ENCODE peak calls at places on chromosome 20, in nine cellular contexts. One of them, this sample, is unnamed.
A peak's percentile ranks its signal among the peaks of the same experiment; 100 is the strongest.

GRCh38 chr20:17495826-17496225 is 35.4 kb downstream of the BFSP1 start:
- DNase-seq in left ventricle myocardium inferior: no peak
- DNase-seq in astrocyte of the spinal cord: no peak
- DNase-seq in AML-193: no peak
- DNase-seq in activated CD8-positive, alpha-beta memory T cell treated with anti-CD3 and anti-CD28 coated beads, Interleukin-2, amount 50 U/mL, for 48 hours: peak; percentile 20
- DNase-seq in stimulated activated CD4-positive, alpha-beta T cell treated with anti-CD3 and anti-CD28 coated beads, Interleukin-1b, Interleukin-23, amount 100 ng/mL, for 4 hours: no peak
- DNase-seq in mesothelial cell of epicardium: no peak
- DNase-seq in fibroblast of the aortic adventitia: no peak
- DNase-seq in hypothalamus: no peak
- DNase-seq in this sample: no peak

GRCh38 chr20:34579936-34580587 is 21.5 kb downstream of the MAP1LC3A start:
- DNase-seq in left ventricle myocardium inferior: no peak
- DNase-seq in activated CD8-positive, alpha-beta memory T cell treated with anti-CD3 and anti-CD28 coated beads, Interleukin-2, amount 50 U/mL, for 48 hours: no peak
- DNase-seq in fibroblast of the aortic adventitia: no peak
- DNase-seq in mesothelial cell of epicardium: no peak
- DNase-seq in stimulated activated CD4-positive, alpha-beta T cell treated with anti-CD3 and anti-CD28 coated beads, Interleukin-1b, Interleukin-23, amount 100 ng/mL, for 4 hours: no peak
- DNase-seq in hypothalamus: no peak
- DNase-seq in AML-193: no peak
- DNase-seq in astrocyte of the spinal cord: peak; percentile 12
- DNase-seq in this sample: no peak

GRCh38 chr20:19832875-19833274 is 74.8 kb downstream of the RIN2 start:
- DNase-seq in mesothelial cell of epicardium: no peak
- DNase-seq in fibroblast of the aortic adventitia: no peak
- DNase-seq in activated CD8-positive, alpha-beta memory T cell treated with anti-CD3 and anti-CD28 coated beads, Interleukin-2, amount 50 U/mL, for 48 hours: no peak
- DNase-seq in AML-193: no peak
- DNase-seq in astrocyte of the spinal cord: no peak
- DNase-seq in hypothalamus: no peak
- DNase-seq in left ventricle myocardium inferior: no peak
- DNase-seq in stimulated activated CD4-positive, alpha-beta T cell treated with anti-CD3 and anti-CD28 coated beads, Interleukin-1b, Interleukin-23, amount 100 ng/mL, for 4 hours: no peak
- DNase-seq in this sample: no peak

GRCh38 chr20:51763965-51764602 is 4.1 kb downstream of the ATP9A start:
- DNase-seq in hypothalamus: no peak
- DNase-seq in astrocyte of the spinal cord: no peak
- DNase-seq in mesothelial cell of epicardium: no peak
- DNase-seq in fibroblast of the aortic adventitia: no peak
- DNase-seq in stimulated activated CD4-positive, alpha-beta T cell treated with anti-CD3 and anti-CD28 coated beads, Interleukin-1b, Interleukin-23, amount 100 ng/mL, for 4 hours: no peak
- DNase-seq in AML-193: no peak
- DNase-seq in left ventricle myocardium inferior: no peak
- DNase-seq in activated CD8-positive, alpha-beta memory T cell treated with anti-CD3 and anti-CD28 coated beads, Interleukin-2, amount 50 U/mL, for 48 hours: no peak
- DNase-seq in this sample: no peak

GRCh38 chr20:13017235-13017634 is 8.5 kb downstream of the SPTLC3 start:
- DNase-seq in hypothalamus: no peak
- DNase-seq in mesothelial cell of epicardium: no peak
- DNase-seq in activated CD8-positive, alpha-beta memory T cell treated with anti-CD3 and anti-CD28 coated beads, Interleukin-2, amount 50 U/mL, for 48 hours: no peak
- DNase-seq in stimulated activated CD4-positive, alpha-beta T cell treated with anti-CD3 and anti-CD28 coated beads, Interleukin-1b, Interleukin-23, amount 100 ng/mL, for 4 hours: no peak
- DNase-seq in fibroblast of the aortic adventitia: peak; percentile 93
- DNase-seq in astrocyte of the spinal cord: no peak
- DNase-seq in AML-193: no peak
- DNase-seq in left ventricle myocardium inferior: no peak
- DNase-seq in this sample: no peak

GRCh38 chr20:48769111-48769879 is 58.5 kb downstream of the PREX1 start:
- DNase-seq in fibroblast of the aortic adventitia: no peak
- DNase-seq in left ventricle myocardium inferior: no peak
- DNase-seq in hypothalamus: no peak
- DNase-seq in stimulated activated CD4-positive, alpha-beta T cell treated with anti-CD3 and anti-CD28 coated beads, Interleukin-1b, Interleukin-23, amount 100 ng/mL, for 4 hours: peak; percentile 82
- DNase-seq in astrocyte of the spinal cord: no peak
- DNase-seq in AML-193: no peak
- DNase-seq in mesothelial cell of epicardium: no peak
- DNase-seq in activated CD8-positive, alpha-beta memory T cell treated with anti-CD3 and anti-CD28 coated beads, Interleukin-2, amount 50 U/mL, for 48 hours: peak; percentile 91
- DNase-seq in this sample: no peak

GRCh38 chr20:52280407-52280806 is 88.8 kb upstream of the ZFP64 start:
- DNase-seq in astrocyte of the spinal cord: no peak
- DNase-seq in fibroblast of the aortic adventitia: no peak
- DNase-seq in mesothelial cell of epicardium: no peak
- DNase-seq in activated CD8-positive, alpha-beta memory T cell treated with anti-CD3 and anti-CD28 coated beads, Interleukin-2, amount 50 U/mL, for 48 hours: no peak
- DNase-seq in hypothalamus: no peak
- DNase-seq in AML-193: no peak
- DNase-seq in left ventricle myocardium inferior: no peak
- DNase-seq in stimulated activated CD4-positive, alpha-beta T cell treated with anti-CD3 and anti-CD28 coated beads, Interleukin-1b, Interleukin-23, amount 100 ng/mL, for 4 hours: no peak
- DNase-seq in this sample: no peak

GRCh38 chr20:43459022-43459942 is 1.6 kb downstream of the SRSF6 start:
- DNase-seq in fibroblast of the aortic adventitia: peak; percentile 18
- DNase-seq in activated CD8-positive, alpha-beta memory T cell treated with anti-CD3 and anti-CD28 coated beads, Interleukin-2, amount 50 U/mL, for 48 hours: peak; percentile 55
- DNase-seq in hypothalamus: no peak
- DNase-seq in mesothelial cell of epicardium: no peak
- DNase-seq in stimulated activated CD4-positive, alpha-beta T cell treated with anti-CD3 and anti-CD28 coated beads, Interleukin-1b, Interleukin-23, amount 100 ng/mL, for 4 hours: no peak
- DNase-seq in AML-193: no peak
- DNase-seq in astrocyte of the spinal cord: no peak
- DNase-seq in left ventricle myocardium inferior: no peak
- DNase-seq in this sample: no peak

GRCh38 chr20:43666376-43667328 is at the start of gene MYBL2:
- DNase-seq in activated CD8-positive, alpha-beta memory T cell treated with anti-CD3 and anti-CD28 coated beads, Interleukin-2, amount 50 U/mL, for 48 hours: peak; percentile 89
- DNase-seq in mesothelial cell of epicardium: peak; percentile 71
- DNase-seq in astrocyte of the spinal cord: peak; percentile 33
- DNase-seq in left ventricle myocardium inferior: peak; percentile 28
- DNase-seq in hypothalamus: no peak
- DNase-seq in fibroblast of the aortic adventitia: peak; percentile 30
- DNase-seq in stimulated activated CD4-positive, alpha-beta T cell treated with anti-CD3 and anti-CD28 coated beads, Interleukin-1b, Interleukin-23, amount 100 ng/mL, for 4 hours: peak; percentile 41
- DNase-seq in AML-193: peak; percentile 33
- DNase-seq in this sample: peak; percentile 62

GRCh38 chr20:49942303-49942702 is 6.1 kb downstream of the RNF114 start:
- DNase-seq in astrocyte of the spinal cord: no peak
- DNase-seq in fibroblast of the aortic adventitia: no peak
- DNase-seq in hypothalamus: no peak
- DNase-seq in mesothelial cell of epicardium: no peak
- DNase-seq in stimulated activated CD4-positive, alpha-beta T cell treated with anti-CD3 and anti-CD28 coated beads, Interleukin-1b, Interleukin-23, amount 100 ng/mL, for 4 hours: no peak
- DNase-seq in AML-193: no peak
- DNase-seq in left ventricle myocardium inferior: no peak
- DNase-seq in activated CD8-positive, alpha-beta memory T cell treated with anti-CD3 and anti-CD28 coated beads, Interleukin-2, amount 50 U/mL, for 48 hours: no peak
- DNase-seq in this sample: no peak

GRCh38 chr20:63115651-63116411 is 100.1 kb downstream of the YTHDF1 start:
- DNase-seq in astrocyte of the spinal cord: no peak
- DNase-seq in mesothelial cell of epicardium: no peak
- DNase-seq in AML-193: no peak
- DNase-seq in hypothalamus: no peak
- DNase-seq in left ventricle myocardium inferior: no peak
- DNase-seq in activated CD8-positive, alpha-beta memory T cell treated with anti-CD3 and anti-CD28 coated beads, Interleukin-2, amount 50 U/mL, for 48 hours: no peak
- DNase-seq in stimulated activated CD4-positive, alpha-beta T cell treated with anti-CD3 and anti-CD28 coated beads, Interleukin-1b, Interleukin-23, amount 100 ng/mL, for 4 hours: no peak
- DNase-seq in fibroblast of the aortic adventitia: no peak
- DNase-seq in this sample: no peak

GRCh38 chr20:58906894-58907293 is 54.4 kb downstream of the GNAS start:
- DNase-seq in stimulated activated CD4-positive, alpha-beta T cell treated with anti-CD3 and anti-CD28 coated beads, Interleukin-1b, Interleukin-23, amount 100 ng/mL, for 4 hours: no peak
- DNase-seq in fibroblast of the aortic adventitia: peak; percentile 53
- DNase-seq in mesothelial cell of epicardium: no peak
- DNase-seq in AML-193: no peak
- DNase-seq in left ventricle myocardium inferior: no peak
- DNase-seq in activated CD8-positive, alpha-beta memory T cell treated with anti-CD3 and anti-CD28 coated beads, Interleukin-2, amount 50 U/mL, for 48 hours: no peak
- DNase-seq in astrocyte of the spinal cord: peak; percentile 47
- DNase-seq in hypothalamus: no peak
- DNase-seq in this sample: no peak

GRCh38 chr20:60172306-60172984 is 214.2 kb downstream of the CDH26 start:
- DNase-seq in astrocyte of the spinal cord: no peak
- DNase-seq in hypothalamus: no peak
- DNase-seq in activated CD8-positive, alpha-beta memory T cell treated with anti-CD3 and anti-CD28 coated beads, Interleukin-2, amount 50 U/mL, for 48 hours: no peak
- DNase-seq in AML-193: no peak
- DNase-seq in left ventricle myocardium inferior: no peak
- DNase-seq in fibroblast of the aortic adventitia: no peak
- DNase-seq in stimulated activated CD4-positive, alpha-beta T cell treated with anti-CD3 and anti-CD28 coated beads, Interleukin-1b, Interleukin-23, amount 100 ng/mL, for 4 hours: no peak
- DNase-seq in mesothelial cell of epicardium: no peak
- DNase-seq in this sample: no peak

GRCh38 chr20:44014807-44015732 is 100.4 kb downstream of the TOX2 start:
- DNase-seq in left ventricle myocardium inferior: no peak
- DNase-seq in stimulated activated CD4-positive, alpha-beta T cell treated with anti-CD3 and anti-CD28 coated beads, Interleukin-1b, Interleukin-23, amount 100 ng/mL, for 4 hours: no peak
- DNase-seq in fibroblast of the aortic adventitia: peak; percentile 43
- DNase-seq in hypothalamus: no peak
- DNase-seq in AML-193: no peak
- DNase-seq in mesothelial cell of epicardium: no peak
- DNase-seq in activated CD8-positive, alpha-beta memory T cell treated with anti-CD3 and anti-CD28 coated beads, Interleukin-2, amount 50 U/mL, for 48 hours: peak; percentile 37
- DNase-seq in astrocyte of the spinal cord: no peak
- DNase-seq in this sample: no peak

GRCh38 chr20:2872304-2873009 is 824 bp upstream of the PTPRA start:
- DNase-seq in AML-193: peak; percentile 41
- DNase-seq in activated CD8-positive, alpha-beta memory T cell treated with anti-CD3 and anti-CD28 coated beads, Interleukin-2, amount 50 U/mL, for 48 hours: peak; percentile 90
- DNase-seq in hypothalamus: peak; percentile 49
- DNase-seq in mesothelial cell of epicardium: peak; percentile 57
- DNase-seq in left ventricle myocardium inferior: peak; percentile 60
- DNase-seq in stimulated activated CD4-positive, alpha-beta T cell treated with anti-CD3 and anti-CD28 coated beads, Interleukin-1b, Interleukin-23, amount 100 ng/mL, for 4 hours: peak; percentile 65
- DNase-seq in fibroblast of the aortic adventitia: peak; percentile 43
- DNase-seq in astrocyte of the spinal cord: peak; percentile 48
- DNase-seq in this sample: peak; percentile 68

GRCh38 chr20:51500311-51500710 is 42.2 kb downstream of the NFATC2 start:
- DNase-seq in hypothalamus: no peak
- DNase-seq in mesothelial cell of epicardium: no peak
- DNase-seq in astrocyte of the spinal cord: no peak
- DNase-seq in activated CD8-positive, alpha-beta memory T cell treated with anti-CD3 and anti-CD28 coated beads, Interleukin-2, amount 50 U/mL, for 48 hours: no peak
- DNase-seq in fibroblast of the aortic adventitia: no peak
- DNase-seq in stimulated activated CD4-positive, alpha-beta T cell treated with anti-CD3 and anti-CD28 coated beads, Interleukin-1b, Interleukin-23, amount 100 ng/mL, for 4 hours: peak; percentile 45
- DNase-seq in left ventricle myocardium inferior: no peak
- DNase-seq in AML-193: peak; percentile 40
- DNase-seq in this sample: no peak

GRCh38 chr20:38338849-38339520 is 7.3 kb upstream of the LBP start:
- DNase-seq in activated CD8-positive, alpha-beta memory T cell treated with anti-CD3 and anti-CD28 coated beads, Interleukin-2, amount 50 U/mL, for 48 hours: no peak
- DNase-seq in hypothalamus: no peak
- DNase-seq in stimulated activated CD4-positive, alpha-beta T cell treated with anti-CD3 and anti-CD28 coated beads, Interleukin-1b, Interleukin-23, amount 100 ng/mL, for 4 hours: no peak
- DNase-seq in fibroblast of the aortic adventitia: no peak
- DNase-seq in mesothelial cell of epicardium: no peak
- DNase-seq in astrocyte of the spinal cord: no peak
- DNase-seq in left ventricle myocardium inferior: no peak
- DNase-seq in AML-193: no peak
- DNase-seq in this sample: peak; percentile 21

GRCh38 chr20:54122189-54122588 is 51.6 kb downstream of the CYP24A1 start:
- DNase-seq in mesothelial cell of epicardium: no peak
- DNase-seq in fibroblast of the aortic adventitia: peak; percentile 47
- DNase-seq in astrocyte of the spinal cord: peak; percentile 69
- DNase-seq in hypothalamus: no peak
- DNase-seq in left ventricle myocardium inferior: no peak
- DNase-seq in AML-193: no peak
- DNase-seq in stimulated activated CD4-positive, alpha-beta T cell treated with anti-CD3 and anti-CD28 coated beads, Interleukin-1b, Interleukin-23, amount 100 ng/mL, for 4 hours: no peak
- DNase-seq in activated CD8-positive, alpha-beta memory T cell treated with anti-CD3 and anti-CD28 coated beads, Interleukin-2, amount 50 U/mL, for 48 hours: no peak
- DNase-seq in this sample: no peak

GRCh38 chr20:20782221-20782620 is 69.8 kb upstream of the RALGAPA2 start:
- DNase-seq in activated CD8-positive, alpha-beta memory T cell treated with anti-CD3 and anti-CD28 coated beads, Interleukin-2, amount 50 U/mL, for 48 hours: no peak
- DNase-seq in left ventricle myocardium inferior: no peak
- DNase-seq in fibroblast of the aortic adventitia: peak; percentile 12
- DNase-seq in astrocyte of the spinal cord: no peak
- DNase-seq in mesothelial cell of epicardium: no peak
- DNase-seq in AML-193: no peak
- DNase-seq in stimulated activated CD4-positive, alpha-beta T cell treated with anti-CD3 and anti-CD28 coated beads, Interleukin-1b, Interleukin-23, amount 100 ng/mL, for 4 hours: no peak
- DNase-seq in hypothalamus: no peak
- DNase-seq in this sample: no peak

GRCh38 chr20:20407891-20408805 is 40.2 kb downstream of the INSM1 start:
- DNase-seq in fibroblast of the aortic adventitia: no peak
- DNase-seq in left ventricle myocardium inferior: no peak
- DNase-seq in stimulated activated CD4-positive, alpha-beta T cell treated with anti-CD3 and anti-CD28 coated beads, Interleukin-1b, Interleukin-23, amount 100 ng/mL, for 4 hours: no peak
- DNase-seq in mesothelial cell of epicardium: no peak
- DNase-seq in hypothalamus: no peak
- DNase-seq in AML-193: no peak
- DNase-seq in astrocyte of the spinal cord: no peak
- DNase-seq in activated CD8-positive, alpha-beta memory T cell treated with anti-CD3 and anti-CD28 coated beads, Interleukin-2, amount 50 U/mL, for 48 hours: no peak
- DNase-seq in this sample: peak; percentile 31

GRCh38 chr20:2421247-2421646 is 40.5 kb downstream of the TGM6 start:
- DNase-seq in activated CD8-positive, alpha-beta memory T cell treated with anti-CD3 and anti-CD28 coated beads, Interleukin-2, amount 50 U/mL, for 48 hours: no peak
- DNase-seq in stimulated activated CD4-positive, alpha-beta T cell treated with anti-CD3 and anti-CD28 coated beads, Interleukin-1b, Interleukin-23, amount 100 ng/mL, for 4 hours: no peak
- DNase-seq in left ventricle myocardium inferior: no peak
- DNase-seq in mesothelial cell of epicardium: no peak
- DNase-seq in hypothalamus: no peak
- DNase-seq in AML-193: no peak
- DNase-seq in fibroblast of the aortic adventitia: peak; percentile 6
- DNase-seq in astrocyte of the spinal cord: no peak
- DNase-seq in this sample: no peak

GRCh38 chr20:10696650-10697049 is 22.9 kb upstream of the JAG1 start:
- DNase-seq in activated CD8-positive, alpha-beta memory T cell treated with anti-CD3 and anti-CD28 coated beads, Interleukin-2, amount 50 U/mL, for 48 hours: peak; percentile 57
- DNase-seq in astrocyte of the spinal cord: no peak
- DNase-seq in stimulated activated CD4-positive, alpha-beta T cell treated with anti-CD3 and anti-CD28 coated beads, Interleukin-1b, Interleukin-23, amount 100 ng/mL, for 4 hours: no peak
- DNase-seq in AML-193: peak; percentile 15
- DNase-seq in fibroblast of the aortic adventitia: no peak
- DNase-seq in left ventricle myocardium inferior: no peak
- DNase-seq in hypothalamus: no peak
- DNase-seq in mesothelial cell of epicardium: no peak
- DNase-seq in this sample: no peak

GRCh38 chr20:51767018-51767866 is 948 bp downstream of the ATP9A start:
- DNase-seq in AML-193: no peak
- DNase-seq in activated CD8-positive, alpha-beta memory T cell treated with anti-CD3 and anti-CD28 coated beads, Interleukin-2, amount 50 U/mL, for 48 hours: peak; percentile 71
- DNase-seq in astrocyte of the spinal cord: no peak
- DNase-seq in hypothalamus: peak; percentile 63
- DNase-seq in fibroblast of the aortic adventitia: peak; percentile 16
- DNase-seq in mesothelial cell of epicardium: peak; percentile 80
- DNase-seq in left ventricle myocardium inferior: peak; percentile 65
- DNase-seq in stimulated activated CD4-positive, alpha-beta T cell treated with anti-CD3 and anti-CD28 coated beads, Interleukin-1b, Interleukin-23, amount 100 ng/mL, for 4 hours: peak; percentile 14
- DNase-seq in this sample: peak; percentile 92

GRCh38 chr20:44057698-44058675 is 129.0 kb downstream of the JPH2 start:
- DNase-seq in activated CD8-positive, alpha-beta memory T cell treated with anti-CD3 and anti-CD28 coated beads, Interleukin-2, amount 50 U/mL, for 48 hours: no peak
- DNase-seq in mesothelial cell of epicardium: no peak
- DNase-seq in fibroblast of the aortic adventitia: peak; percentile 94
- DNase-seq in AML-193: no peak
- DNase-seq in astrocyte of the spinal cord: no peak
- DNase-seq in hypothalamus: no peak
- DNase-seq in left ventricle myocardium inferior: no peak
- DNase-seq in stimulated activated CD4-positive, alpha-beta T cell treated with anti-CD3 and anti-CD28 coated beads, Interleukin-1b, Interleukin-23, amount 100 ng/mL, for 4 hours: no peak
- DNase-seq in this sample: no peak

GRCh38 chr20:17542993-17543412 is 11.8 kb upstream of the BFSP1 start:
- DNase-seq in left ventricle myocardium inferior: no peak
- DNase-seq in stimulated activated CD4-positive, alpha-beta T cell treated with anti-CD3 and anti-CD28 coated beads, Interleukin-1b, Interleukin-23, amount 100 ng/mL, for 4 hours: no peak
- DNase-seq in fibroblast of the aortic adventitia: peak; percentile 95
- DNase-seq in mesothelial cell of epicardium: no peak
- DNase-seq in astrocyte of the spinal cord: peak; percentile 96
- DNase-seq in activated CD8-positive, alpha-beta memory T cell treated with anti-CD3 and anti-CD28 coated beads, Interleukin-2, amount 50 U/mL, for 48 hours: no peak
- DNase-seq in hypothalamus: no peak
- DNase-seq in AML-193: no peak
- DNase-seq in this sample: no peak

GRCh38 chr20:3580412-3580811 is 82.8 kb downstream of the GFRA4 start:
- DNase-seq in hypothalamus: no peak
- DNase-seq in left ventricle myocardium inferior: no peak
- DNase-seq in fibroblast of the aortic adventitia: no peak
- DNase-seq in AML-193: no peak
- DNase-seq in mesothelial cell of epicardium: no peak
- DNase-seq in stimulated activated CD4-positive, alpha-beta T cell treated with anti-CD3 and anti-CD28 coated beads, Interleukin-1b, Interleukin-23, amount 100 ng/mL, for 4 hours: no peak
- DNase-seq in astrocyte of the spinal cord: no peak
- DNase-seq in activated CD8-positive, alpha-beta memory T cell treated with anti-CD3 and anti-CD28 coated beads, Interleukin-2, amount 50 U/mL, for 48 hours: no peak
- DNase-seq in this sample: no peak

This sample was measured in NCI-H1930.